ENCODE peak calls at places on chromosome 12, in four cellular contexts. K, H, P and T are unnamed samples.

GRCh38 chr12:46436741-46437140 is 64.2 kb upstream of the SLC38A2 start:
- DNase-seq in K (no peak), H (no peak), P (no peak), T (no peak)

GRCh38 chr12:128911861-128912260 is 58.6 kb downstream of the GLT1D1 start:
- DNase-seq in K (no peak), H (no peak), P (no peak), T (no peak)

GRCh38 chr12:130879212-130879686 is 7.4 kb downstream of the RAN start:
- DNase-seq in K (peak; percentile 53), H (peak; percentile 32), P (peak; percentile 30), T (no peak)

GRCh38 chr12:121795029-121795977 is 1.8 kb upstream of the RHOF start:
- DNase-seq in K (peak; percentile 97), H (peak; percentile 94), P (peak; percentile 86), T (peak; percentile 94)

GRCh38 chr12:48000878-48001321 is 3.4 kb downstream of the COL2A1 start:
- DNase-seq in K (no peak), H (peak; percentile 16), P (peak; percentile 53), T (peak; percentile 63)

GRCh38 chr12:15648564-15648963 is 140.6 kb downstream of the EPS8 start:
- DNase-seq in K (no peak), H (no peak), P (no peak), T (no peak)

GRCh38 chr12:6582196-6582595 is 14.1 kb upstream of the NOP2 start:
- DNase-seq in K (no peak), H (no peak), P (peak; percentile 39), T (peak; percentile 29)

GRCh38 chr12:122753213-122753571 is 568 bp downstream of the DENR start:
- DNase-seq in K (no peak), H (no peak), P (no peak), T (no peak)

GRCh38 chr12:102955926-102956737 is 1.3 kb upstream of the ASCL1 start:
- DNase-seq in K (peak; percentile 66), H (no peak), P (peak; percentile 73), T (peak; percentile 38)

GRCh38 chr12:5088586-5089264 is 45.0 kb downstream of the KCNA5 start:
- DNase-seq in K (no peak), H (no peak), P (peak; percentile 27), T (no peak)

GRCh38 chr12:119372540-119372939 is 38.0 kb downstream of the CCDC60 start:
- DNase-seq in K (no peak), H (no peak), P (no peak), T (no peak)

GRCh38 chr12:132411457-132411856 is 78.5 kb upstream of the FBRSL1 start:
- DNase-seq in K (no peak), H (no peak), P (no peak), T (no peak)

GRCh38 chr12:120944645-120945217 is 33.6 kb upstream of the HNF1A start:
- DNase-seq in K (peak; percentile 90), H (peak; percentile 74), P (peak; percentile 71), T (peak; percentile 81)

GRCh38 chr12:80271770-80272169 is 172.3 kb upstream of the PTPRQ start:
- DNase-seq in K (no peak), H (no peak), P (no peak), T (no peak)

GRCh38 chr12:48883305-48884171 is 17.9 kb upstream of the RND1 start:
- DNase-seq in K (peak; percentile 62), H (no peak), P (peak; percentile 61), T (peak; percentile 23)

GRCh38 chr12:12726543-12727093 is 9.4 kb downstream of the CDKN1B start:
- DNase-seq in K (no peak), H (peak; percentile 58), P (peak; percentile 26), T (no peak)

GRCh38 chr12:131330106-131330820 is 376.6 kb downstream of the ADGRD1 start:
- DNase-seq in K (no peak), H (no peak), P (no peak), T (no peak)

GRCh38 chr12:104974626-104975290 is 11.4 kb upstream of the NOPCHAP1 start:
- DNase-seq in K (no peak), H (no peak), P (no peak), T (no peak)

GRCh38 chr12:124273630-124274029 is 21.3 kb upstream of the RFLNA start:
- DNase-seq in K (peak; percentile 66), H (peak; percentile 82), P (peak; percentile 59), T (peak; percentile 66)
- TF ChIP-seq MAX in K (peak; percentile 52), H (peak; percentile 34), P (no peak), T (no peak)

GRCh38 chr12:56632701-56633464 is 2.8 kb upstream of the BAZ2A start:
- DNase-seq in K (peak; percentile 48), H (no peak), P (peak; percentile 23), T (no peak)
- TF ChIP-seq TEAD4 in K (no peak), H (no peak), P (no peak), T (no peak)

GRCh38 chr12:39267886-39268285 is 175.0 kb downstream of the KIF21A start:
- DNase-seq in K (no peak), H (no peak), P (no peak), T (no peak)

GRCh38 chr12:39277416-39277815 is 165.5 kb downstream of the KIF21A start:
- DNase-seq in K (no peak), H (no peak), P (no peak), T (no peak)

GRCh38 chr12:39275846-39276245 is 167.1 kb downstream of the KIF21A start:
- DNase-seq in K (no peak), H (no peak), P (no peak), T (no peak)

DNA sequence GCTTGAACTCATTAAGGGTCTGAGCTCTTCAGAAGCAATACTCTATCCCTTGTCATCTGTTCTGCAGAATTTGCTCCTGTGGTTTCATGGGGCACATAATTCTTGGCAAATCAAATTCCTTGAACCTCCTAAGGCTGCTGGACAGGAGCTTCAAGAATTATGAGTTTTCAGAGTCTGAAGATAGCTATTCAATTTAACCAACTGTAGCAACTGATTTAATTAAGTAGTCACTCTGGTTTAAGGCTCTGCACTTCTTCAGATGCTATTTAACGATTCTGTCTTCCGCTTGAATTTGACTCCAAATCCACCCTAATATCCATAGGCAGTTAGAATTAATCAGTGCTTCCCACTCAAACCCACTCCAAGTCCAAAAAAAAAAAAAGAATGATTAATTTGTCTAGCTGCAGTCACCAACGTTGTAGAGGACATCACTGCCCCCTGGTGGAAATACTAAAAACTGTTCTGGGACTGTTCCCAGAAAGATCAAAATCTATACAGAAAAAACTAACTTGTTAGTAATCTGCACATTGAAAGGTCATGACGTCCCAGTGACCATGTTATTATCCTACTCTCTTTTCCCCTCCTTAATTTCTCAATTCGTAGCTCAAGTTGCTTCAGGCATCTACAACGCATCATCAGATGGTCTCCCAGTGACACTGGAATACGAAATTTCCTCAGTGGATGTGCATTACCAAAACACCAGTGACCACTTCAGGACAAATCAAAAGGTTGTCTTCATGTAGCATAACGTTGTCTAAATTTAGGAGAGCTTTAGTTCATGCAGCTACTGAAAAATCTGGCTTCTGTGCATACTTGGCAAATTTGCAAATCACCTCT is 169.8 kb downstream of the KIF21A start:
- DNase-seq in K (peak; percentile 53), H (peak; percentile 59), P (peak; percentile 28), T (peak; percentile 27)
- TF ChIP-seq MAX in K (no peak), H (no peak), P (no peak), T (no peak)

DNA sequence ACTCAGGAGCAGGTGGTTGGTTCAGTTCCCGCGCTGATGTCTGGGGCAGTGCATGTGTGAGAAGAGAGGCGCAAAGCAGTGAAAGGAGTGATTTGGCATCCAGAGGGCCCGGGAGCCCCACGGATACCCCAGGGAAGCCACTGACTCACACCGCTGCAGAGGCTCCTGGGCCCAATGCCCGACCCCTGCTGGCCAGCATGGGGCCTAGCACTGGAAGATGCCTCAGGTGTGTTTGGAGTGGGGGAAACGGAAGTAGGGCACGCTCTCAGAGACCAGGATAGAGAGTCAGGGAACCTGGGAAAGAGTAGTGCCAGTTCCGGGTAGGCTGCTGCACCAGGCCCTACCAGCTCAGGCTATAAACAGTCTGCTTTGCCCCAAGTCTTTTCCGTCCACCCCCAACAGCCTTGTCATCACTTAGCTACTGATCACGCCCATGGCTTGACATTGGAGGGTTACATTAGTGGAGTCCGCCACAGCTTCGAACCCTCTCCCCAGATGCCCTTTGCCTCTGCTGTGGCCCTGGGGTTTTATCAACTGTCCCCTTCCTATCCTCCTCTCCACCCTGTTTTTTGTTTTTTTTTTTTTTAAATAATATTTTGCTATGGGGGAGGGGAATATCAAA is 9.5 kb upstream of the CSAD start:
- DNase-seq in K (peak; percentile 81), H (peak; percentile 65), P (peak; percentile 79), T (peak; percentile 78)
- TF ChIP-seq TEAD4 in K (no peak), H (no peak), P (no peak), T (no peak)

DNA sequence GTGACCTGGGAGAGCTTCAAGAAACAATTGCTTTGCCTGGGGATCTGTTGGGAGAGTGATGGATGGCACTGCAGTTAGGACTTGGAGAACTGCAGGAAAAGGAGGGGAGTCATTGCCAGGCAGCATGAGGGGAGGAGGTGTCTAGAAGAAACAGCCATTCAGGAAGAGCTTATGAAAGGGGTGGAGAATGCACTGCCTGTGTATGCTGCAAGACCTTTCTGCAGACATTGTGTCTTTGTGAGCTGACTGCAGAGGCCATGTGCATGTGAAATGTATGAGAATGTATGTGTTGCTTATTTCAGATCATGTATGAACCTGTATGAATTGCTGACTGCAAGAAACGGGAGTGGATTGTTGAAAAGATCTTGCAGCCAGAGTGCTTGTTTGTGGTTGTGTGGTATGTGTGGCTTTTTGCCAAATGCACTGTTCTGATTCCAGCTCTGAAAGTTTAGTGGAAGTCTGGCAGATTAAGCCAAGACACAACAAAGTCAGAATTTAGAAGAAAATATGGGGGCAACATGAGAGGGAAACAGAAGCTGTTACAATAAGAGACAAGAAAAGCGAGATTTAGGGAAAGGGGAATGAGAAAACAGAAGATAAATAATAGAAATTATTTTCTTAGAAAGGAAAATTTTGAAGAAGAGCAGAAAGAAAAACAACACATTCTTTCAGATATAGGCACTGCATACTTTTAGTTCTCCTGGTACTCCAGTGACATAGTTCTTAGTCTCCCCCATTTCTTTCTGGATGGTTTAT is 9.8 kb upstream of the RIMKLB start:
- DNase-seq in K (no peak), H (peak; percentile 25), P (peak; percentile 77), T (no peak)
- TF ChIP-seq MAX in K (peak; percentile 21), H (no peak), P (peak; percentile 70), T (no peak)